ENCODE peak calls at places on chromosomes 6 and 20, in eight cellular contexts. T, O, K, L, I, Q, G and Z are unnamed samples. For H3K4me1, the result is how much of the 10 kb centered on the place peaks cover.

GRCh38 chr6:123316733-123317323 is 319.9 kb downstream of the TRDN start:
- DNase-seq in T (peak), O (no peak), K (no peak), L (no peak), I (no peak), Q (no peak), G (no peak), Z (no peak)

GRCh38 chr20:4457566-4458543 is 263.9 kb upstream of the PRND start:
- DNase-seq in T (no peak), O (no peak), K (no peak), L (no peak), I (no peak), Q (no peak), G (no peak), Z (no peak)

GRCh38 chr20:54680872-54681297 is 205.5 kb downstream of the DOK5 start:
- DNase-seq in T (peak), O (peak), K (no peak), L (no peak), I (peak), Q (no peak), G (peak), Z (no peak)

GRCh38 chr6:14065350-14065749 is 52.2 kb upstream of the CD83 start:
- DNase-seq in T (no peak), O (no peak), K (no peak), L (no peak), I (no peak), Q (no peak), G (no peak), Z (no peak)

GRCh38 chr6:40999498-41000070 is 39.4 kb downstream of the UNC5CL start:
- DNase-seq in T (peak), O (no peak), K (peak), L (peak), I (peak), Q (peak), G (peak), Z (peak)

GRCh38 chr6:170011233-170012142 is 260.1 kb downstream of the ERMARD start:
- DNase-seq in T (no peak), O (no peak), K (peak), L (peak), I (no peak), Q (peak), G (no peak), Z (no peak)

GRCh38 chr6:37897819-37898534 is 78.5 kb downstream of the ZFAND3 start:
- DNase-seq in T (no peak), O (no peak), K (no peak), L (no peak), I (no peak), Q (no peak), G (no peak), Z (no peak)

GRCh38 chr6:17705428-17705777 is 1.3 kb downstream of the NUP153 start:
- DNase-seq in T (peak), O (peak), K (peak), L (no peak), I (peak), Q (no peak), G (peak), Z (peak)

GRCh38 chr6:17276766-17277165 is 4.4 kb upstream of the RBM24 start:
- DNase-seq in T (peak), O (no peak), K (no peak), L (no peak), I (no peak), Q (no peak), G (no peak), Z (no peak)

GRCh38 chr6:19547507-19547906 is 289.7 kb upstream of the ID4 start:
- DNase-seq in T (no peak), O (no peak), K (no peak), L (no peak), I (no peak), Q (no peak), G (no peak), Z (no peak)

GRCh38 chr20:64168381-64169088 is 4.3 kb downstream of the MYT1 start:
- DNase-seq in T (no peak), O (no peak), K (no peak), L (no peak), I (no peak), Q (peak), G (no peak), Z (no peak)

GRCh38 chr6:73262701-73263569 is at the start of gene KHDC1:
- DNase-seq in T (peak), O (peak), K (peak), L (peak), I (peak), Q (peak), G (peak), Z (peak)

GRCh38 chr20:33518071-33518470 is 28.2 kb downstream of the CBFA2T2 start:
- DNase-seq in T (peak), O (no peak), K (no peak), L (no peak), I (no peak), Q (no peak), G (no peak), Z (no peak)

GRCh38 chr6:158718431-158719126 is 68.7 kb downstream of the SYTL3 start:
- DNase-seq in T (no peak), O (no peak), K (peak), L (peak), I (no peak), Q (no peak), G (peak), Z (peak)
- H3K4me1 ChIP-seq in T (under half), O (under half), K (under half), L (under half), I (under half), Q (under half), G (under half), Z (under half)

DNA sequence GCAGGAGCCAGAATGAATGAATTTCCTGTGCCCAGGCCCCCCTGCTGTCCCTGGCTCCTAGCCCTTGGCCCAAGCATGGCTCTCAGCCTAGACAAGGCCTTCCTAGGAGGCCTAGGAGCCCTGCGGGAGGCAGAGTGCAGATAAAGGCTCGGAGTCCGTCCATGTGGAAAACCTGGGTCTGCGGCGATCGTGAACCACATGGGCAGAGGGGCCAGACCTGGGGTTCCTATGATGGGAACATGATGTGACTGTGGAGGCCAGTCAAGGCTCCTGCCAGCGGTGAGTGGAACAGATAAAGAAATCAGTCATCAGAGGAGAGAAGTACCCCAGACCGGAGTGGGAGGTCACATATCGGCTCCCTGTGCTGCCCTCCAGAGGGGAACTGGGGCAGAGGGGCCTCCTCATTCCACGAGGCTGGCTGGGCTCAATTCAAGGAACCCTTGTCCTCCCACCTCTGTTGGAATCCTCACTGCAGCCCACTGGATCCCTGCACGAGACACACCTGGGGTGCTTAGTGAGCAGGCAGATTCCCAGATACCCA is 5.8 kb upstream of the VSTM2L start:
- DNase-seq in T (no peak), O (no peak), K (no peak), L (no peak), I (no peak), Q (no peak), G (peak), Z (no peak)
- TF ChIP-seq CTCF in T (no peak), O (no peak), K (no peak), L (no peak), I (no peak), Q (no peak), G (no peak), Z (no peak)

GRCh38 chr20:62302341-62303048 is at the start of gene ADRM1:
- DNase-seq in T (peak), O (peak), K (peak), L (peak), I (peak), Q (peak), G (peak), Z (peak)
- TF ChIP-seq POLR2A in T (peak), O (peak), K (peak), L (no peak), I (peak), Q (peak), G (peak), Z (no peak)

GRCh38 chr20:49054032-49054643 is 8.0 kb downstream of the CSE1L start:
- DNase-seq in T (no peak), O (no peak), K (no peak), L (no peak), I (no peak), Q (no peak), G (no peak), Z (no peak)
- H3K4me1 ChIP-seq in T (under half), O (under half), K (under half), L (under half), I (under half), Q (under half), G (under half), Z (under half)

GRCh38 chr6:32624565-32624964 is 12.6 kb upstream of the HLA-DQA1 start:
- DNase-seq in T (no peak), O (no peak), K (no peak), L (no peak), I (no peak), Q (no peak), G (no peak), Z (no peak)

GRCh38 chr6:32621372-32621771 is 15.8 kb upstream of the HLA-DQA1 start:
- DNase-seq in T (no peak), O (no peak), K (no peak), L (no peak), I (no peak), Q (no peak), G (no peak), Z (no peak)

GRCh38 chr6:32623693-32624092 is 13.5 kb upstream of the HLA-DQA1 start:
- DNase-seq in T (no peak), O (no peak), K (no peak), L (no peak), I (no peak), Q (no peak), G (no peak), Z (no peak)

GRCh38 chr6:32625137-32625536 is 12.1 kb upstream of the HLA-DQA1 start:
- DNase-seq in T (no peak), O (no peak), K (no peak), L (no peak), I (no peak), Q (no peak), G (no peak), Z (no peak)

DNA sequence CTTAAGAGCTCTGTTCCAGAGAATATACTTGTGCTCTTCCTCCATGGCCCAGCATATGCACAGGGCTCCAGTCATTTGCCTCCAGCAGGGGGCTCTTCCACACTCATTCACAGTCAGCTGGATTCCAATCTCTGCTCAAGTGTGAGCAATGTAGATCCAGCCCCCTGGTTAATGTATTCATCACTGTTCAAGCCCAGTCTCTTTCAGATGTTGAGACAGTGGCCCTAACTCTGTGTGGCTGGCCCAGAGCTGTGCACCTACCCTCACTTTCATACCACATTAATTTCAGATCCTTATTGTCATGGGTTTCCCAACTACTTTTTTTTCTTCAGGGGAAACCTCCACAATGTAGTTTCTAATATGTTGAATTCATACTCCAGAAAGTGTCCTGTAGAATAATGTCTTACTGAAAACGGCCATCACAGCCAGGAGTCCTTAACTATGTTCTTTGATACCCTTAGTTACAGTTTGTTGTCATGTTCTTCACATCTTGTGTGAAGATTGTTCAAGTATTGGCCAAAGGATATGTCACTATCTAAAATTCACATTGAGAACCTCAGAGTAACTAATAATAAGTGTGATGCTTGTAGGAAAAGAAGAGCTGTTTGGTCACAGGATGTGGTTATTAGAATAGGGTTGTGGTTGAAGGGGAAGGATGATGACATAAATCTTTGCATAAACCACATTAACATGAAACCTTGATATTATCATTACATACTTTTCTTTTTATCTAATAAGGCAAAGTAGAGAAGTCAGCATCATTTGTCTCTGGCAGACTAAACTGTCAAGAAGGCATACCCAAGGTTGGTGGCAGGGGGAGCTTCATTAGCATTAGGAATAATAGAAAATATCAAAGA is 14.4 kb upstream of the HLA-DQA1 start:
- DNase-seq in T (peak), O (no peak), K (no peak), L (no peak), I (no peak), Q (no peak), G (no peak), Z (no peak)
- TF ChIP-seq CTCF in T (peak), O (peak), K (no peak), L (peak), I (no peak), Q (no peak), G (peak), Z (no peak)

DNA sequence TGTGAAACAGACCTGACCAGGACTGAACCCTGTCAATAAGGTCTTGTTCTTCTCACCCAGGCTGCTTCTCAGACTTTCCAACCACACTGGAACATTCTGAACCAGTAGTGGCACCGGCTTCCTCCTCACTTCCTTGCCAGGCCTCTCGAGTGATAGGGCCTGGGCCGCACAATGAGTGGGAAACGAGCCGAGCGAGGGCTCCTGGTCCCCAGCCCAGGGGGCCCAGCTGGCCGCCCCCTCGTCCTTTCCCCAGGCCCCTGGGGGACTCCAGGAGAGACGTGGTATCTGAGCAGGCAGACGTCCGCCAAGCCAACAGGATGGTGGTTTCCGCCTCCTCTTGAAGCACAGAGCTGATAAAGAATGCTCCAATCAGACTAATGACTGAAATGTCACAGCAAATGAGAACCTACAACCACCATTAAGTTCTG is 117.9 kb downstream of the GMDS start:
- DNase-seq in T (no peak), O (no peak), K (peak), L (peak), I (peak), Q (peak), G (peak), Z (no peak)
- TF ChIP-seq POLR2A in T (no peak), O (no peak), K (no peak), L (no peak), I (no peak), Q (no peak), G (no peak), Z (no peak)